ENCODE peak calls at places on chromosomes 3 and 15, in six cellular contexts. One of them, this sample, is unnamed. For H3K4me1, the result is how much of the 10 kb centered on the place peaks cover.

GRCh38 chr15:40256642-40257235 is 17.9 kb downstream of the PAK6 start:
- DNase-seq in GM23338: no peak
- DNase-seq in neuronal stem cell: no peak
- DNase-seq in H9: no peak
- DNase-seq in IMR-90: peak
- DNase-seq in A549: no peak
- DNase-seq in this sample: no peak

GRCh38 chr3:137944593-137944992 is 65.4 kb upstream of the CLDN18 start:
- DNase-seq in GM23338: no peak
- DNase-seq in A549: no peak
- DNase-seq in H9: no peak
- DNase-seq in neuronal stem cell: no peak
- DNase-seq in IMR-90: no peak
- DNase-seq in this sample: no peak

GRCh38 chr3:100456745-100457144 is 35.7 kb upstream of the TMEM45A start:
- DNase-seq in neuronal stem cell: no peak
- DNase-seq in GM23338: no peak
- DNase-seq in H9: no peak
- DNase-seq in A549: no peak
- DNase-seq in IMR-90: no peak
- DNase-seq in this sample: no peak

GRCh38 chr15:33907326-33907725 is 61.0 kb upstream of the CHRM5 start:
- DNase-seq in A549: no peak
- DNase-seq in IMR-90: no peak
- DNase-seq in H9: no peak
- DNase-seq in GM23338: no peak
- DNase-seq in neuronal stem cell: no peak
- DNase-seq in this sample: no peak

GRCh38 chr3:169562988-169563774 is 100.3 kb downstream of the MECOM start:
- DNase-seq in A549: no peak
- DNase-seq in GM23338: no peak
- DNase-seq in IMR-90: no peak
- DNase-seq in neuronal stem cell: no peak
- DNase-seq in H9: no peak
- DNase-seq in this sample: no peak

GRCh38 chr3:61358364-61358763 is 107.1 kb upstream of the FHIT start:
- DNase-seq in H9: no peak
- DNase-seq in GM23338: no peak
- DNase-seq in A549: no peak
- DNase-seq in IMR-90: no peak
- DNase-seq in neuronal stem cell: no peak
- DNase-seq in this sample: no peak

GRCh38 chr3:129892857-129893615 is 475 bp downstream of the TMCC1 start:
- DNase-seq in neuronal stem cell: peak
- DNase-seq in A549: peak
- DNase-seq in H9: peak
- DNase-seq in IMR-90: no peak
- DNase-seq in GM23338: peak
- DNase-seq in this sample: peak

GRCh38 chr15:80152896-80153876 is at the start of gene FAH:
- DNase-seq in IMR-90: peak
- DNase-seq in A549: no peak
- DNase-seq in neuronal stem cell: no peak
- DNase-seq in H9: peak
- DNase-seq in GM23338: peak
- DNase-seq in this sample: peak

GRCh38 chr15:40149339-40149738 is 11.5 kb upstream of the BUB1B start:
- DNase-seq in H9: no peak
- DNase-seq in GM23338: no peak
- DNase-seq in neuronal stem cell: no peak
- DNase-seq in IMR-90: no peak
- DNase-seq in A549: no peak
- DNase-seq in this sample: no peak

GRCh38 chr3:172179680-172180399 is 140.5 kb downstream of the FNDC3B start:
- DNase-seq in A549: no peak
- DNase-seq in IMR-90: no peak
- DNase-seq in GM23338: no peak
- DNase-seq in neuronal stem cell: no peak
- DNase-seq in H9: no peak
- DNase-seq in this sample: no peak

GRCh38 chr15:94231728-94232086 is 346 bp downstream of the MCTP2 start:
- DNase-seq in A549: no peak
- DNase-seq in IMR-90: no peak
- DNase-seq in GM23338: peak
- DNase-seq in H9: no peak
- DNase-seq in neuronal stem cell: peak
- DNase-seq in this sample: peak

GRCh38 chr3:13653631-13654279 is 104.8 kb downstream of the FBLN2 start:
- DNase-seq in H9: no peak
- DNase-seq in A549: no peak
- DNase-seq in IMR-90: no peak
- DNase-seq in GM23338: no peak
- DNase-seq in neuronal stem cell: no peak
- DNase-seq in this sample: no peak

GRCh38 chr3:48595526-48596121 is 495 bp upstream of the COL7A1 start:
- DNase-seq in A549: peak
- DNase-seq in H9: peak
- DNase-seq in GM23338: peak
- DNase-seq in IMR-90: peak
- DNase-seq in neuronal stem cell: no peak
- DNase-seq in this sample: peak

GRCh38 chr3:196397941-196398340 is 34.3 kb downstream of the UBXN7 start:
- DNase-seq in IMR-90: no peak
- DNase-seq in GM23338: no peak
- DNase-seq in neuronal stem cell: no peak
- DNase-seq in H9: no peak
- DNase-seq in A549: no peak
- DNase-seq in this sample: no peak

GRCh38 chr15:100772478-100773378 is 106.9 kb upstream of the ALDH1A3 start:
- DNase-seq in A549: no peak
- DNase-seq in IMR-90: no peak
- DNase-seq in GM23338: peak
- DNase-seq in H9: no peak
- DNase-seq in neuronal stem cell: peak
- DNase-seq in this sample: peak

GRCh38 chr15:58793862-58794261 is 22.8 kb downstream of the MINDY2 start:
- DNase-seq in A549: no peak
- DNase-seq in GM23338: peak
- DNase-seq in H9: no peak
- DNase-seq in neuronal stem cell: no peak
- DNase-seq in IMR-90: no peak
- DNase-seq in this sample: no peak

GRCh38 chr15:69513450-69513849 is 60.8 kb downstream of the RPLP1 start:
- DNase-seq in GM23338: no peak
- DNase-seq in neuronal stem cell: no peak
- DNase-seq in H9: no peak
- DNase-seq in IMR-90: no peak
- DNase-seq in A549: no peak
- DNase-seq in this sample: no peak

DNA sequence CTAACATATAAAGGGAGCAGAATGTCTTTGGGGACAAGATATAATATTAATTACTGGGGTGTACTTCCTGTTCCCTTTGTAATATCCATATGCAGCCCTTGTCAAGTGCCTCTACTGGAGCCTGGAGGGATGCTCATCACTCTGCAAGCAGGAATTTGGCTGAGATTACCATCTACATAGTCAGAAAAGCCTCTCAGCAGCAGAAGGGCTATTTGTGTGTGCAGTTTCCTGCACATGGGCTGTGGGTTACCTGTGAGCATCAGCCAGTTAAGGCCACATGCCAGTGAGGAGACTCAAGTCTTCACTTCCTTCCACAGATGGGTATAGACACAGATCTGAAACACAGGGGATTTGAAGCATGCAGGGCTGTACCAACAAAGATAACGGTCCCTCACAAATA is 278.1 kb upstream of the PLSCR5 start:
- DNase-seq in H9: no peak
- DNase-seq in GM23338: no peak
- DNase-seq in neuronal stem cell: no peak
- DNase-seq in IMR-90: no peak
- DNase-seq in A549: no peak
- DNase-seq in this sample: no peak
- H3K4me2 ChIP-seq in H9: no peak
- H3K4me2 ChIP-seq in GM23338: no peak
- H3K4me2 ChIP-seq in neuronal stem cell: no peak
- H3K4me2 ChIP-seq in IMR-90: no peak
- H3K4me2 ChIP-seq in A549: no peak
- H3K4me2 ChIP-seq in this sample: no peak

DNA sequence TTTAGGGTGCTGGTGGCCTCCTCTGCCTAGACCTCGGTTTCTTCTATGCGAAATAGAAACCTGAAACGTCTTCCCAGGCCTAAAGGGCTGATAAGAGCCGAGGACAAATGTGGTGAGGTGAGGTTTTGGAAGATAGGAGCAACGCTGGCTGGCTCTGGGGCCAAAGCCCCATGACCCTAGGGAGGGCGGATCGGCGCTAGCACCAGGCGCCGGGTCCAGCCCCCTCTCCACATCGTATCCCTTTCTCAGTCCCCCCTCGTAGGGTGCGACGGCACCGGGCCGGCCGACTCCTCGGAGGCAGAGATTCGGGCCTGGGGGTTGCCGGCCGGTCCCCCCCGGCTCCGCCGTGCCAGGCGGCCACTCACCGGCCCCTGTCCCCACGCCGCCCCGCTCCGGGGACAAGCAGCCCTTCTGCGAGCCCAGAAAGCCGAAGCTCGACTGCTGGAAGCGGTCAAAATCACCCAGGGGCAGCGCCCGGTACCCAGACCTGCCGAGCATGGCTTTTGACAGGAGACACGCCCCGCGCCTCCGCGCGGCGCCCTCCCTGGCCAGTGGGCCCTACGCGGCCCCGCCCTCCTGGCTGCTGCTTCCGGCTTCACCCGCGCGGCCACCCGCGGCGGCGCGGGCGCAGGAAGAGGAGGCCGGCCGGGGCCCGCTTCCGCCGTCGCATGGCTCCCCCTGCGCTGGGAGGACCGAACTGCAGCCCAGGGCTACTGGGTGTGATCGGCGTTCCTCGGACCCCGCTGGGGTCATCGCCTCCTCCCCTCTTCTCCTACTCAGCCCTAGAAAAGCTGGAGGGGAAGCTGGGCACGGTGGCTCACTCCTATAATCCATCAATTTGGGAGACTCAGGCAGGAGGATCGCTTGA is at the start of gene STOML1:
- DNase-seq in H9: peak
- DNase-seq in neuronal stem cell: peak
- DNase-seq in IMR-90: peak
- DNase-seq in A549: peak
- DNase-seq in GM23338: peak
- DNase-seq in this sample: peak
- H3K4me1 ChIP-seq in H9: under half
- H3K4me1 ChIP-seq in neuronal stem cell: under half
- H3K4me1 ChIP-seq in IMR-90: under half
- H3K4me1 ChIP-seq in A549: under half
- H3K4me1 ChIP-seq in GM23338: under half
- H3K4me1 ChIP-seq in this sample: under half

DNA sequence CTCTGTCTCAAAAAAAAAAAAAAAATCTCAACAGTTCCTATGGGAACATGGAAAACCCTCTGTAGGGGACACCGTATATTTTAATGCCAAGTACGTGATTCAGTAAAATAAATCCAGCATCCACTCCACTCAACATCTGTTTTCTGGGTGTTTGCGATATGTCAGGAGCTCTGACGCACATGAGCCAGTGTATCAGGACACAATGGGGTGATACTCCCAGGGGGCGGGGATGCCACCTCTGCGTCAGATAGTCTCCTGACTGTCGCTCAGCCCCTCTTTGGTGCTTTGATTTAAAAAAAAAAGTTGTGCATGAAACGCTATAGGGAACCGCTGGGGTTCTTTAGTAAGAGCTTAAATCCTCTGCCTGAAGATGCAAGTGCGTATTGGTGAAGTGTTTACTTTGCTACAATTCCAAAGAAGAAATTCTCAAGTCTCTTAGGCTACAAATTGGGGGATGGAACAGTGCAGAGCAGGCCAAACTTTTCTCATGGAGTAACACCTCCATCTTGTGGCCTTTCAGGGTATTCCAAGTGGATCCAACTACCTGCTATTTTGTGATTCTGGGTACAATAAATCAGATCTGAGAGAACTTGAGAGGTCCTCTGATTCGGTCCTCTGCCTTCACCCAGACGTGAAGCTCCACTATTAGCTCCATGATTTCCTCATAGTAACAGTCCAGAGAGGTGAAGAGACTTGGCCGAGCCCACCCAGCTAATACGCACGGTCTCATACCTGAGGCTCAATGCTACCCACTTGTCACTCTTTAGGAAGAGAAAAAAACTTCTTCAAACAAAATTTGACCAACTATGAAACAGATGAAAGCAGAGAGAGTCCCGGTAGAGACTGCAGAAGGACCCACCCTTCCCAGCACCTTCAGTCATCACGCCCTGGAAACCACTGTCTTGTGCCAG is 9.3 kb upstream of the NR2E3 start:
- DNase-seq in GM23338: peak
- DNase-seq in A549: peak
- DNase-seq in H9: no peak
- DNase-seq in IMR-90: peak
- DNase-seq in neuronal stem cell: peak
- DNase-seq in this sample: peak
- H3K4me2 ChIP-seq in GM23338: no peak
- H3K4me2 ChIP-seq in A549: peak
- H3K4me2 ChIP-seq in H9: no peak
- H3K4me2 ChIP-seq in IMR-90: peak
- H3K4me2 ChIP-seq in neuronal stem cell: no peak
- H3K4me2 ChIP-seq in this sample: no peak

DNA sequence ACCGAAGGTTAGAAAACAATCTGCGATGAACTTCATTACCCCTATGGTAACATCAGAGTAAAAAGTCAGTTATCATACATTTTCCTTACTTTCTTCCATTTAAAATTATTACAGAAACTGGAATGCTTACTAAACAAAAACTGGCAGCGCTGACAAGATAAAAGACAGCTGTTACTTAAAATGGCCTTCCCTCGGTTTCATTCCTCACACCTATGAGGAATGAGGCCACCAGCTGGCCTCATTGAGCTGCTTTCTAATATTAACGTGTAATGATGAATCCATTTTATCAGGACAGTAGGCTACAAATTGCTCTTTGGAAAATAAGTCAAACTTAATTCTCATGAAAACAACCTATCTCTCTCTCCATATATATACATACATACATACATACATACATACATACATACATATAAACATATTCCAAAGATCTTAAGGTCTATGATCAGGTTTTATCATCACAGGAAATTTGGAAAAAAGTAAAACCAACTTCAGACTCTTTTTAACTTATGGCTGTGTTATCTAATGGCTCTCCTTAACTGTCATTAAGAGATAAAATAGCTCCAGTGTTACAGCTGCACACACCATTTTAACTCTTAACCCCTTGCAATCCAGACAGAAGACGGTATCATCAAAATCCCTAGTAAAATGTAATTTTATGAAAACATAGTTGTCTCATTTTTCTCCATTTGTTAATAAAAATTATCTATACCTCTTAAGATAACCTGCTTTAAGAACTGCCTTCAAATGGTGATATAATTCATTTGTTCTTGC is 5.2 kb downstream of the CCNL1 start:
- DNase-seq in neuronal stem cell: no peak
- DNase-seq in A549: no peak
- DNase-seq in IMR-90: no peak
- DNase-seq in GM23338: no peak
- DNase-seq in H9: no peak
- DNase-seq in this sample: no peak
- H3K4me1 ChIP-seq in neuronal stem cell: under half
- H3K4me1 ChIP-seq in A549: under half
- H3K4me1 ChIP-seq in IMR-90: under half
- H3K4me1 ChIP-seq in GM23338: under half
- H3K4me1 ChIP-seq in H9: under half
- H3K4me1 ChIP-seq in this sample: under half